ENCODE peak calls at places on chromosomes 12 and 14, in six cellular contexts. One of them, this sample, is unnamed.

GRCh38 chr12:77189463-77189862 is 124.1 kb upstream of the E2F7 start:
- DNase-seq in fibroblast of lung: peak; percentile 76
- DNase-seq in IMR-90: peak; percentile 80
- DNase-seq in Peyer's patch: no peak
- DNase-seq in cardiac fibroblast: peak; percentile 71
- DNase-seq in astrocyte: peak; percentile 93
- DNase-seq in this sample: peak; percentile 42

GRCh38 chr14:76880432-76880831 is 54.2 kb downstream of the LRRC74A start:
- DNase-seq in fibroblast of lung: no peak
- DNase-seq in astrocyte: no peak
- DNase-seq in IMR-90: no peak
- DNase-seq in Peyer's patch: no peak
- DNase-seq in cardiac fibroblast: no peak
- DNase-seq in this sample: no peak

GRCh38 chr12:103114296-103115055 is 157.0 kb downstream of the ASCL1 start:
- DNase-seq in IMR-90: no peak
- DNase-seq in cardiac fibroblast: no peak
- DNase-seq in fibroblast of lung: no peak
- DNase-seq in Peyer's patch: peak; percentile 68
- DNase-seq in astrocyte: no peak
- DNase-seq in this sample: no peak

GRCh38 chr14:50038398-50039119 is 77.8 kb downstream of the VCPKMT start:
- DNase-seq in cardiac fibroblast: peak; percentile 98
- DNase-seq in astrocyte: peak; percentile 95
- DNase-seq in Peyer's patch: no peak
- DNase-seq in IMR-90: peak; percentile 98
- DNase-seq in fibroblast of lung: peak; percentile 82
- DNase-seq in this sample: peak; percentile 36

GRCh38 chr12:53985900-53986685 is 1.1 kb downstream of the HOXC10 start:
- DNase-seq in fibroblast of lung: no peak
- DNase-seq in IMR-90: no peak
- DNase-seq in astrocyte: no peak
- DNase-seq in Peyer's patch: no peak
- DNase-seq in cardiac fibroblast: no peak
- DNase-seq in this sample: peak; percentile 51

GRCh38 chr14:24052656-24053547 is 1.1 kb downstream of the CARMIL3 start:
- DNase-seq in astrocyte: no peak
- DNase-seq in Peyer's patch: no peak
- DNase-seq in IMR-90: no peak
- DNase-seq in cardiac fibroblast: no peak
- DNase-seq in fibroblast of lung: no peak
- DNase-seq in this sample: no peak

GRCh38 chr12:107200394-107200793 is 107.0 kb upstream of the CRY1 start:
- DNase-seq in Peyer's patch: no peak
- DNase-seq in IMR-90: peak; percentile 87
- DNase-seq in cardiac fibroblast: peak; percentile 47
- DNase-seq in fibroblast of lung: peak; percentile 26
- DNase-seq in astrocyte: peak; percentile 85
- DNase-seq in this sample: peak; percentile 64

GRCh38 chr14:64217318-64217717 is 76.9 kb downstream of the ESR2 start:
- DNase-seq in Peyer's patch: peak; percentile 68
- DNase-seq in fibroblast of lung: no peak
- DNase-seq in astrocyte: no peak
- DNase-seq in cardiac fibroblast: no peak
- DNase-seq in IMR-90: no peak
- DNase-seq in this sample: no peak